ENCODE peak calls at places on chromosomes 13 and 19, in four cellular contexts. K is tibial artery, T is fibroblast of pulmonary artery, U is breast epithelium. R is an unnamed sample.

GRCh38 chr13:99875391-99875790 is 96.2 kb downstream of the ZIC5 start:
- DNase-seq in T (no peak), K (no peak), U (no peak), R (no peak)

GRCh38 chr19:19652482-19653295 is 9.2 kb upstream of the GMIP start:
- DNase-seq in U (no peak), T (no peak), K (no peak), R (no peak)

GRCh38 chr19:53927745-53928144 is 18.7 kb downstream of the CACNG7 start:
- DNase-seq in U (no peak), T (peak), K (no peak), R (no peak)

GRCh38 chr13:98312606-98313005 is 135.5 kb upstream of the RNF113B start:
- DNase-seq in T (no peak), U (no peak), K (no peak), R (no peak)

GRCh38 chr19:33094504-33095067 is 13.6 kb downstream of the GPATCH1 start:
- DNase-seq in T (no peak), U (no peak), K (no peak), R (no peak)

GRCh38 chr13:52156724-52157251 is 2.6 kb downstream of the NEK3 start:
- DNase-seq in U (no peak), K (no peak), T (peak), R (no peak)

GRCh38 chr13:80463673-80464352 is 122.9 kb upstream of the SPRY2 start:
- DNase-seq in K (no peak), T (peak), U (no peak), R (no peak)

GRCh38 chr13:95039415-95039814 is 261.8 kb downstream of the ABCC4 start:
- DNase-seq in U (no peak), T (no peak), K (no peak), R (no peak)

GRCh38 chr13:73657821-73658540 is 476.2 kb downstream of the KLF12 start:
- DNase-seq in T (peak), K (peak), U (no peak), R (no peak)

GRCh38 chr13:21518617-21519144 is 59.6 kb upstream of the ZDHHC20 start:
- DNase-seq in U (no peak), T (no peak), K (no peak), R (no peak)
- H3K4me3 ChIP-seq in U (no peak), T (no peak), K (no peak), R (no peak)

GRCh38 chr19:3626473-3627350 is at the start of gene CACTIN:
- DNase-seq in K (peak), T (peak), U (peak), R (peak)

GRCh38 chr19:3631053-3631861 is 4.7 kb upstream of the CACTIN start:
- DNase-seq in T (no peak), K (no peak), U (no peak), R (no peak)

GRCh38 chr19:3623716-3624115 is 2.9 kb downstream of the CACTIN start:
- DNase-seq in K (no peak), T (no peak), U (no peak), R (no peak)

GRCh38 chr19:3625996-3626472 is 556 bp downstream of the CACTIN start:
- DNase-seq in K (no peak), T (no peak), U (no peak), R (no peak)

GRCh38 chr19:3627351-3627723 is 747 bp upstream of the CACTIN start:
- DNase-seq in U (no peak), K (no peak), T (no peak), R (no peak)
- H3K4me3 ChIP-seq in U (peak), K (peak), T (peak), R (peak)

DNA sequence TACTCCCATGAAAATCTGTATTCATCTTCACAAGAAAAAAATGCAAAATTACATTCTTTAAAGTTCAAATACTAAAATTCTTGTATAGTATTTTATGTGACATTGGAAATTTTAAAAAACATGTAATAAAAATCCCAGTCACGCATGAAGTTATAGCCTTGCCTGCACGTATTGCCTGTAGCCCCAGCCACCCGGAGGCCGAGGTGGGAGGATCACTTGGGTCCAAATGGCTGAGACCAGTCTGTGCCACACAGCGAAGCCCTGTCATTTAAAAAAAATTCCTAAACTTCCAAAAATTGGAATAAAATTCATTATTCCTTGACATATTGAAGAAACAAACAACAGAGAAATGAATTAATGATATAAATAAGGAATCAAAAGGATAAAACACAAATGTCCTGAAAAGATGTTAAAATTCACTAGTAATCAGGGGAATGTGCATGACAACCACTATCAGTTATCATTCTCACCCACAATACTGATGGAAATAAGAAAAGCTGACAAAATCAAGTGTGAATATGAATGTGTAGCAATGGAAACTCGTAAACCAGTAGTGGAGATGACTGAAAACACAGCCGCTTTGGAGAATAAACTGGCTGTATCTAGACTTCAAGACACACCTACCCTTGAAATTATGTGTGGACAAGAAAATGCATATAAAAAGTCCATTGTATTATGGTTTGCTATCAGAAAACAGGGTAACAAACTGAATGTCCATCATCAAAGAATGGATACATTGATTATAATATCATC is 7.5 kb downstream of the CARD8 start:
- DNase-seq in U (no peak), K (no peak), T (no peak), R (no peak)
- H3K4me3 ChIP-seq in U (peak), K (peak), T (no peak), R (peak)

GRCh38 chr13:70391678-70392077 is 283.4 kb upstream of the KLHL1 start:
- DNase-seq in K (no peak), U (no peak), T (no peak), R (no peak)
- H3K4me3 ChIP-seq in K (no peak), U (no peak), T (no peak), R (no peak)

GRCh38 chr19:15108845-15109767 is 1.9 kb downstream of the SYDE1 start:
- DNase-seq in U (no peak), K (no peak), T (no peak), R (no peak)
- H3K4me3 ChIP-seq in U (no peak), K (no peak), T (peak), R (peak)

DNA sequence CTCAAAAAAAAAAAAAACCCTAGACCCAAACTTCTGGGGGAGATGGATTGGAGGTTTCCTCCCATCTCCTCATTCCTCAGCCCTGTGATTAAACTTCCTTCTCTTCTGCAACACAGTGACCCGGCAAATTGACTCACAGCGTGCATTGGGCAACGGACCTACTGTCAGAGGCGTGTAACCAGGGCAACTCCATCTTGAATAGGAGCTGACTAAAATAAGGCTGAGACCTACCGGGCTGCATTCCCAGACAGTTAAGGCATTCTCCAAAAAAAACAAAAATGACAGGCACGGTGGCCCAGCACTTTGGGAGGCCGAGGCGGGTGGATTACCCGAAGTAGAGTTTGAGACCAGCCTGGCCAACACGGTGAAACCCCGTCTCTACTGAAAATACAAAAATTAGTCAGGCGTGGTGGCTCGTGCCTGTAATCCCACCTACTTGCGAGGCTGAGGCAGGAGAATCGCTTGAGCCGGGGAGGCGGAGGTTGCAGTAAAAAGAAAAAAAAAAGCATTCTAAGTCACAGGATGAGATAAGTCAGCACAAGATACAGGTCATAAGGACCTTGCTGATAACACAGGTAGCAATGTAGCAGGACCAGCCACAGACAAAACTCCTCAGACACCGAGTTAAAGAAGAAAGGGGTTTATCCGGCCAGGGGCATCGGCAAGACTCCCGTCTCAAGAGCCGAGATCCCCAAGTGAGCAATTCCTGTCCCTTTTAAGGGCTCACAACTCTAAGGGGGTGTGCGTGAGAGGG is 5.4 kb upstream of the NLRP7 start:
- DNase-seq in K (no peak), U (no peak), T (no peak), R (no peak)
- H3K4me3 ChIP-seq in K (no peak), U (no peak), T (no peak), R (no peak)

DNA sequence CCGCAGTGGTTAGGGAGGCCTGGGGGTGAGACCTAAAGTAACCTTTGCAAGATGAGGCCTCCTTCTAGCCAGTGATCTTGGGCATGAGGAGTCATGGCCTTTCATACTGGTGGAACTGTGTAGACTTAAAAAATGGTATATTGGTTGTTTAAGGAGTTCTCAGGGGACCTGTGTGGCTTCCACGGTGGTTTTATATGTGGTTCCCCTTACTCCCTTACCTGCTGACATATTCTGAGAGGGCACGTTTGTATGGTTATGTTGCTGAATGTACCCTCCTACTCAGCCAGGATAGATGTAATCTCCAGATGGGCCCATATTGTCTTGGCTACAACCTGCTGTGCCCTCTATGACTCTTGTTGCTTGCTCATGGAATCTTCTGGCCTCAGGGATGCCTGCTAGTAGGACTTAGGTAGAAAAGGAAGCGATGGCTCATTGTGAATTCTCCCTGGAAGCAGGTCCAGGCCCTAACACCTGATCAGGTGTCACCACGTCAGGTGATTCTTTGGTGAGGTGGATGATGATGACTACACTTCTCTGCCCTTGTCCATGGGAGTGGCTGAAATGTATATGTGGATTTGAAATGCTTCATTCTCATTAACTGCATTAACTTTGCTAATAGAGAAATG is 1.8 kb downstream of the ZNF460 start:
- DNase-seq in U (no peak), K (no peak), T (no peak), R (no peak)
- H3K4me3 ChIP-seq in U (peak), K (peak), T (peak), R (no peak)

DNA sequence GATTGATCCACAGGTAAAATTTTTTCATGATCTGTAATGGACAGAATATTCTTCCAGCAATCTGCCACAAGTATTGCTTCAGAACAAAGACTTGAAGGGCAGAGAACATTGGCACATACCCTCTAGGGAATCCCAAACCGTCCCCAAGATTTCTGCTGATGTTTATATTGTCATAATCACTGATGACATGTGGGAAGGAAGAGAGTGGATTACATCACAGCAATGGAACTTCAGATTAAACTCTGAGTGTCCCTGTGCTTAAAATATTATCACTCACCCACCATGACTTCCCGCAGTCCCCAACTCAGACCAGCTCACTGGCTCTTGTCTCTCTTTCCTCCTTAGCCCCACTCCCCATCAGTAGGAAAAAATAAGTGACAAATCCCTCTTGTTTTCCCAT is 8.5 kb upstream of the TPT1 start:
- DNase-seq in T (peak), U (no peak), K (no peak), R (no peak)
- H3K4me3 ChIP-seq in T (no peak), U (no peak), K (no peak), R (no peak)

DNA sequence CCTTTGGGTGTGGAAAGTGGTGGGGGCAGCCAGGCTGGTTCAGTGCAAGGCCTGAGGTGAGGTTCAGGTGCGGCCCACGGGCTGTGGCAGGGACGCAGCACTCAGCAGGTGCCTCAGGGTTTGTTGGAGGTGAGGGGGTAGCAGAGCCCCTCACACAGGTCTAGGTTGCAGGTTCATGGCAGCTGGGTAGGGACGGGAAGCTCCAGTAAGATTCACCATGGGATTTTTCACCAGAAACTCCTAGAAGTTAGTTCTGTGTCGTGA is 14.0 kb downstream of the MCF2L start:
- DNase-seq in T (no peak), U (no peak), K (no peak), R (no peak)
- H3K4me3 ChIP-seq in T (no peak), U (peak), K (no peak), R (peak)

GRCh38 chr19:1859319-1859718 is 4.1 kb downstream of the KLF16 start:
- DNase-seq in U (no peak), T (no peak), K (no peak), R (no peak)
- H3K4me3 ChIP-seq in U (peak), T (no peak), K (no peak), R (no peak)

R was measured in esophagus muscularis mucosa.